ENCODE peak calls at places on chromosomes 4 and X, in ten cellular contexts. One of them, this sample, is unnamed.

GRCh38 chrX:20067709-20068315 is 48.9 kb downstream of the MAP7D2 start:
- DNase-seq in fibroblast of mammary gland: peak
- DNase-seq in lower lobe of right lung: peak
- DNase-seq in mesendoderm: peak
- DNase-seq in gastrocnemius medialis: peak
- DNase-seq in K562: peak
- DNase-seq in left ventricle myocardium inferior: peak
- DNase-seq in endothelial cell of umbilical vein: peak
- DNase-seq in lower leg skin: peak
- DNase-seq in PC-3: peak
- DNase-seq in this sample: peak

GRCh38 chrX:131626681-131627296 is 82.9 kb downstream of the OR13H1 start:
- DNase-seq in gastrocnemius medialis: no peak
- DNase-seq in K562: peak
- DNase-seq in fibroblast of mammary gland: peak
- DNase-seq in PC-3: peak
- DNase-seq in left ventricle myocardium inferior: no peak
- DNase-seq in mesendoderm: peak
- DNase-seq in lower leg skin: no peak
- DNase-seq in lower lobe of right lung: no peak
- DNase-seq in endothelial cell of umbilical vein: no peak
- DNase-seq in this sample: no peak

GRCh38 chr4:181548873-181549541 is 694.2 kb upstream of the TENM3 start:
- DNase-seq in left ventricle myocardium inferior: no peak
- DNase-seq in lower leg skin: no peak
- DNase-seq in gastrocnemius medialis: no peak
- DNase-seq in lower lobe of right lung: no peak
- DNase-seq in fibroblast of mammary gland: peak
- DNase-seq in mesendoderm: peak
- DNase-seq in endothelial cell of umbilical vein: no peak
- DNase-seq in PC-3: peak
- DNase-seq in K562: no peak
- DNase-seq in this sample: no peak

GRCh38 chr4:169985881-169986280 is 40.3 kb downstream of the MFAP3L start:
- DNase-seq in lower lobe of right lung: no peak
- DNase-seq in K562: no peak
- DNase-seq in endothelial cell of umbilical vein: no peak
- DNase-seq in left ventricle myocardium inferior: no peak
- DNase-seq in mesendoderm: no peak
- DNase-seq in lower leg skin: no peak
- DNase-seq in fibroblast of mammary gland: no peak
- DNase-seq in gastrocnemius medialis: no peak
- DNase-seq in PC-3: no peak
- DNase-seq in this sample: no peak

GRCh38 chrX:10030570-10030969 is 63.4 kb downstream of the CLDN34 start:
- DNase-seq in endothelial cell of umbilical vein: no peak
- DNase-seq in lower lobe of right lung: no peak
- DNase-seq in lower leg skin: no peak
- DNase-seq in fibroblast of mammary gland: peak
- DNase-seq in gastrocnemius medialis: no peak
- DNase-seq in PC-3: peak
- DNase-seq in left ventricle myocardium inferior: no peak
- DNase-seq in K562: no peak
- DNase-seq in mesendoderm: no peak
- DNase-seq in this sample: no peak

GRCh38 chr4:89904524-89904923 is 9.9 kb downstream of the MMRN1 start:
- DNase-seq in lower lobe of right lung: no peak
- DNase-seq in K562: no peak
- DNase-seq in fibroblast of mammary gland: no peak
- DNase-seq in left ventricle myocardium inferior: no peak
- DNase-seq in PC-3: no peak
- DNase-seq in gastrocnemius medialis: no peak
- DNase-seq in mesendoderm: no peak
- DNase-seq in endothelial cell of umbilical vein: no peak
- DNase-seq in lower leg skin: no peak
- DNase-seq in this sample: no peak

GRCh38 chrX:43970528-43970927 is 2.7 kb downstream of the NDP start:
- DNase-seq in fibroblast of mammary gland: peak
- DNase-seq in PC-3: peak
- DNase-seq in lower leg skin: no peak
- DNase-seq in gastrocnemius medialis: no peak
- DNase-seq in left ventricle myocardium inferior: no peak
- DNase-seq in K562: no peak
- DNase-seq in endothelial cell of umbilical vein: no peak
- DNase-seq in mesendoderm: peak
- DNase-seq in lower lobe of right lung: no peak
- DNase-seq in this sample: no peak

GRCh38 chr4:10063544-10064300 is 42.4 kb upstream of the SLC2A9 start:
- DNase-seq in mesendoderm: peak
- DNase-seq in gastrocnemius medialis: peak
- DNase-seq in fibroblast of mammary gland: peak
- DNase-seq in endothelial cell of umbilical vein: peak
- DNase-seq in lower leg skin: peak
- DNase-seq in lower lobe of right lung: peak
- DNase-seq in left ventricle myocardium inferior: peak
- DNase-seq in PC-3: peak
- DNase-seq in K562: no peak
- DNase-seq in this sample: no peak

GRCh38 chr4:65623509-65623908 is 46.8 kb downstream of the EPHA5 start:
- DNase-seq in K562: no peak
- DNase-seq in mesendoderm: no peak
- DNase-seq in gastrocnemius medialis: no peak
- DNase-seq in left ventricle myocardium inferior: no peak
- DNase-seq in lower leg skin: no peak
- DNase-seq in lower lobe of right lung: no peak
- DNase-seq in fibroblast of mammary gland: peak
- DNase-seq in endothelial cell of umbilical vein: peak
- DNase-seq in PC-3: peak
- DNase-seq in this sample: no peak

GRCh38 chrX:22047470-22047869 is 15.3 kb downstream of the PHEX start:
- DNase-seq in K562: no peak
- DNase-seq in lower lobe of right lung: no peak
- DNase-seq in endothelial cell of umbilical vein: no peak
- DNase-seq in lower leg skin: no peak
- DNase-seq in left ventricle myocardium inferior: no peak
- DNase-seq in gastrocnemius medialis: no peak
- DNase-seq in PC-3: no peak
- DNase-seq in fibroblast of mammary gland: peak
- DNase-seq in mesendoderm: no peak
- DNase-seq in this sample: no peak

GRCh38 chr4:45155081-45155777 is 428.9 kb upstream of the GNPDA2 start:
- DNase-seq in lower leg skin: no peak
- DNase-seq in K562: no peak
- DNase-seq in endothelial cell of umbilical vein: no peak
- DNase-seq in PC-3: peak
- DNase-seq in lower lobe of right lung: no peak
- DNase-seq in mesendoderm: peak
- DNase-seq in gastrocnemius medialis: no peak
- DNase-seq in left ventricle myocardium inferior: no peak
- DNase-seq in fibroblast of mammary gland: peak
- DNase-seq in this sample: no peak

GRCh38 chr4:140103676-140104075 is 50.3 kb downstream of the MAML3 start:
- DNase-seq in endothelial cell of umbilical vein: peak
- DNase-seq in fibroblast of mammary gland: peak
- DNase-seq in K562: no peak
- DNase-seq in gastrocnemius medialis: no peak
- DNase-seq in PC-3: peak
- DNase-seq in lower leg skin: no peak
- DNase-seq in left ventricle myocardium inferior: no peak
- DNase-seq in mesendoderm: no peak
- DNase-seq in lower lobe of right lung: no peak
- DNase-seq in this sample: peak

GRCh38 chr4:39627413-39627812 is 11.3 kb downstream of the SMIM14 start:
- DNase-seq in gastrocnemius medialis: no peak
- DNase-seq in mesendoderm: no peak
- DNase-seq in endothelial cell of umbilical vein: no peak
- DNase-seq in left ventricle myocardium inferior: no peak
- DNase-seq in lower lobe of right lung: no peak
- DNase-seq in lower leg skin: no peak
- DNase-seq in fibroblast of mammary gland: no peak
- DNase-seq in PC-3: no peak
- DNase-seq in K562: no peak
- DNase-seq in this sample: no peak
- H3K4me3 ChIP-seq in gastrocnemius medialis: no peak
- H3K4me3 ChIP-seq in mesendoderm: no peak
- H3K4me3 ChIP-seq in endothelial cell of umbilical vein: no peak
- H3K4me3 ChIP-seq in left ventricle myocardium inferior: no peak
- H3K4me3 ChIP-seq in lower lobe of right lung: no peak
- H3K4me3 ChIP-seq in lower leg skin: no peak
- H3K4me3 ChIP-seq in fibroblast of mammary gland: no peak
- H3K4me3 ChIP-seq in PC-3: no peak
- H3K4me3 ChIP-seq in K562: no peak
- H3K4me3 ChIP-seq in this sample: no peak

GRCh38 chrX:24085133-24085532 is 30.4 kb downstream of the EIF2S3 start:
- DNase-seq in PC-3: no peak
- DNase-seq in lower leg skin: no peak
- DNase-seq in left ventricle myocardium inferior: no peak
- DNase-seq in K562: no peak
- DNase-seq in fibroblast of mammary gland: no peak
- DNase-seq in endothelial cell of umbilical vein: no peak
- DNase-seq in gastrocnemius medialis: no peak
- DNase-seq in lower lobe of right lung: no peak
- DNase-seq in mesendoderm: no peak
- DNase-seq in this sample: no peak

GRCh38 chrX:24079405-24079804 is 24.6 kb downstream of the EIF2S3 start:
- DNase-seq in left ventricle myocardium inferior: no peak
- DNase-seq in fibroblast of mammary gland: no peak
- DNase-seq in lower lobe of right lung: no peak
- DNase-seq in PC-3: no peak
- DNase-seq in gastrocnemius medialis: no peak
- DNase-seq in mesendoderm: no peak
- DNase-seq in endothelial cell of umbilical vein: no peak
- DNase-seq in K562: no peak
- DNase-seq in lower leg skin: no peak
- DNase-seq in this sample: no peak

GRCh38 chrX:24080670-24081069 is 25.9 kb downstream of the EIF2S3 start:
- DNase-seq in gastrocnemius medialis: no peak
- DNase-seq in left ventricle myocardium inferior: no peak
- DNase-seq in fibroblast of mammary gland: no peak
- DNase-seq in K562: no peak
- DNase-seq in lower lobe of right lung: no peak
- DNase-seq in endothelial cell of umbilical vein: no peak
- DNase-seq in mesendoderm: no peak
- DNase-seq in lower leg skin: no peak
- DNase-seq in PC-3: no peak
- DNase-seq in this sample: peak

GRCh38 chrX:24082446-24082845 is 27.7 kb downstream of the EIF2S3 start:
- DNase-seq in K562: no peak
- DNase-seq in gastrocnemius medialis: no peak
- DNase-seq in endothelial cell of umbilical vein: no peak
- DNase-seq in lower lobe of right lung: no peak
- DNase-seq in left ventricle myocardium inferior: no peak
- DNase-seq in lower leg skin: no peak
- DNase-seq in fibroblast of mammary gland: no peak
- DNase-seq in PC-3: no peak
- DNase-seq in mesendoderm: no peak
- DNase-seq in this sample: no peak

DNA sequence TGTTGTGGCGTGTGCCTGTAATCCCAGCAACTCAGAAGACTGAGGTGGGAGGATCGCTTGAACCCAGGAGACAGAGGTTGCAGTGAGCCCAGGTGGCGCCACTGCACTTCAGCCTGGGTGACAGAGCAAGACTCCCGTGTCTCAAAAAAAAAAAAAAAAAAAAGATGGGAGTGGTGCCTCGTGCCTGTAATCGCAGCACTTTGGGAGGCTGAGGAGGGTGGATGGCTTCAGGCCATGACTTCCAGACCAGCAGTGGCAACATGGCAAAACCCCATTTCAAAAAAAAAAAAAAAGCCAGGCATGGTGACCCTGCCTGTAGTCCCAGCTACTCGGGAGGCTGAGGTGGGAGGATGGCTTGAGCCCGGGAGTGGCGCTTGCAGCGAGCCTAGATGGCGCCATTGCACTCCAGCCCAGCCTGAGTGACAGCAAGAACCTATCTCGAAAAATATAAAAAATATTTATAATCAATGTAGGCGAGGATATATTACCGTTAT is 27.0 kb downstream of the EIF2S3 start:
- DNase-seq in lower lobe of right lung: peak
- DNase-seq in PC-3: peak
- DNase-seq in K562: peak
- DNase-seq in endothelial cell of umbilical vein: peak
- DNase-seq in lower leg skin: no peak
- DNase-seq in gastrocnemius medialis: peak
- DNase-seq in mesendoderm: peak
- DNase-seq in left ventricle myocardium inferior: peak
- DNase-seq in fibroblast of mammary gland: peak
- DNase-seq in this sample: peak
- H3K4me3 ChIP-seq in lower lobe of right lung: no peak
- H3K4me3 ChIP-seq in PC-3: no peak
- H3K4me3 ChIP-seq in K562: no peak
- H3K4me3 ChIP-seq in endothelial cell of umbilical vein: no peak
- H3K4me3 ChIP-seq in lower leg skin: no peak
- H3K4me3 ChIP-seq in gastrocnemius medialis: no peak
- H3K4me3 ChIP-seq in mesendoderm: no peak
- H3K4me3 ChIP-seq in left ventricle myocardium inferior: no peak
- H3K4me3 ChIP-seq in fibroblast of mammary gland: no peak
- H3K4me3 ChIP-seq in this sample: no peak

GRCh38 chr4:3385719-3386440 is 55.9 kb upstream of the HGFAC start:
- DNase-seq in fibroblast of mammary gland: no peak
- DNase-seq in endothelial cell of umbilical vein: no peak
- DNase-seq in K562: no peak
- DNase-seq in PC-3: no peak
- DNase-seq in lower lobe of right lung: peak
- DNase-seq in gastrocnemius medialis: no peak
- DNase-seq in lower leg skin: peak
- DNase-seq in left ventricle myocardium inferior: no peak
- DNase-seq in mesendoderm: no peak
- DNase-seq in this sample: no peak
- H3K4me3 ChIP-seq in fibroblast of mammary gland: no peak
- H3K4me3 ChIP-seq in endothelial cell of umbilical vein: no peak
- H3K4me3 ChIP-seq in K562: no peak
- H3K4me3 ChIP-seq in PC-3: no peak
- H3K4me3 ChIP-seq in lower lobe of right lung: peak
- H3K4me3 ChIP-seq in gastrocnemius medialis: no peak
- H3K4me3 ChIP-seq in lower leg skin: no peak
- H3K4me3 ChIP-seq in left ventricle myocardium inferior: peak
- H3K4me3 ChIP-seq in mesendoderm: no peak
- H3K4me3 ChIP-seq in this sample: no peak

GRCh38 chr4:15906024-15906443 is 32.5 kb downstream of the FGFBP1 start:
- DNase-seq in endothelial cell of umbilical vein: no peak
- DNase-seq in left ventricle myocardium inferior: peak
- DNase-seq in fibroblast of mammary gland: no peak
- DNase-seq in gastrocnemius medialis: no peak
- DNase-seq in lower lobe of right lung: peak
- DNase-seq in PC-3: peak
- DNase-seq in lower leg skin: peak
- DNase-seq in K562: peak
- DNase-seq in mesendoderm: peak
- DNase-seq in this sample: no peak
- H3K4me3 ChIP-seq in endothelial cell of umbilical vein: no peak
- H3K4me3 ChIP-seq in left ventricle myocardium inferior: no peak
- H3K4me3 ChIP-seq in fibroblast of mammary gland: no peak
- H3K4me3 ChIP-seq in gastrocnemius medialis: no peak
- H3K4me3 ChIP-seq in lower lobe of right lung: no peak
- H3K4me3 ChIP-seq in PC-3: peak
- H3K4me3 ChIP-seq in lower leg skin: no peak
- H3K4me3 ChIP-seq in K562: no peak
- H3K4me3 ChIP-seq in mesendoderm: no peak
- H3K4me3 ChIP-seq in this sample: no peak

This sample was measured in GM06990.